ENCODE peak calls at places on chromosomes 2 and 18, in four cellular contexts. V is HEK293T, R is CMK, M is adrenal gland. B is an unnamed sample.

GRCh38 chr2:194333091-194333490 is 1323.9 kb upstream of the SLC39A10 start:
- DNase-seq in V (no peak), R (no peak), M (no peak), B (no peak)

GRCh38 chr2:88813612-88814011 is 122.1 kb downstream of the RPIA start:
- DNase-seq in V (no peak), R (no peak), M (no peak), B (no peak)

GRCh38 chr2:4340536-4340935 is 637.2 kb downstream of the DCDC2C start:
- DNase-seq in V (no peak), R (no peak), M (no peak), B (no peak)

GRCh38 chr18:70781860-70782453 is 493.1 kb downstream of the SOCS6 start:
- DNase-seq in V (peak; percentile 36), R (peak; percentile 15), M (peak; percentile 74), B (peak; percentile 71)

GRCh38 chr18:67199993-67200617 is 316.4 kb downstream of the DSEL start:
- DNase-seq in V (peak; percentile 6), R (peak; percentile 3), M (no peak), B (no peak)

GRCh38 chr2:231905026-231905425 is 21.2 kb downstream of the NPPC start:
- DNase-seq in V (no peak), R (no peak), M (no peak), B (no peak)

GRCh38 chr2:196712867-196713266 is 73.4 kb downstream of the CCDC150 start:
- DNase-seq in V (no peak), R (no peak), M (no peak), B (no peak)

GRCh38 chr2:119290859-119291587 is 67.4 kb downstream of the STEAP3 start:
- DNase-seq in V (peak; percentile 44), R (peak; percentile 38), M (peak; percentile 47), B (peak; percentile 70)

GRCh38 chr2:48954935-48955334 is 199.4 kb downstream of the FSHR start:
- DNase-seq in V (no peak), R (no peak), M (no peak), B (no peak)

GRCh38 chr2:128593518-128594272 is 275.0 kb upstream of the HS6ST1 start:
- DNase-seq in V (no peak), R (no peak), M (no peak), B (no peak)

GRCh38 chr2:237213325-237214040 is 127.8 kb downstream of the COPS8 start:
- DNase-seq in V (no peak), R (no peak), M (peak; percentile 90), B (no peak)

GRCh38 chr2:101931402-101931801 is 60.4 kb upstream of the IL1R2 start:
- DNase-seq in V (no peak), R (no peak), M (no peak), B (no peak)

GRCh38 chr2:123808243-123808642 is 216.8 kb upstream of the CNTNAP5 start:
- DNase-seq in V (no peak), R (no peak), M (no peak), B (no peak)

GRCh38 chr2:103008586-103008985 is 246.8 kb downstream of the TMEM182 start:
- DNase-seq in V (no peak), R (no peak), M (no peak), B (no peak)